ENCODE peak calls at places on chromosomes 3 and 15, in four cellular contexts. J, P, C and G are unnamed samples. For H3K27me3, the result is how much of the 10 kb centered on the place peaks cover.

GRCh38 chr3:149547413-149547812 is 72.9 kb downstream of the TM4SF4 start:
- DNase-seq in J (no peak), P (no peak), C (no peak), G (no peak)

GRCh38 chr3:109927726-109928125 is 590.4 kb upstream of the DPPA4 start:
- DNase-seq in J (no peak), P (no peak), C (no peak), G (no peak)

GRCh38 chr15:49495993-49496747 is 73.1 kb downstream of the FGF7 start:
- DNase-seq in J (no peak), P (no peak), C (no peak), G (no peak)

GRCh38 chr3:22685598-22685997 is 517.5 kb upstream of the UBE2E2 start:
- DNase-seq in J (no peak), P (no peak), C (no peak), G (peak)

GRCh38 chr3:125622381-125622788 is 27.1 kb upstream of the OSBPL11 start:
- DNase-seq in J (no peak), P (no peak), C (no peak), G (no peak)

GRCh38 chr3:187994221-187995085 is 159.5 kb upstream of the LPP start:
- DNase-seq in J (no peak), P (no peak), C (no peak), G (no peak)

GRCh38 chr15:48059786-48060185 is 61.0 kb upstream of the SLC24A5 start:
- DNase-seq in J (no peak), P (no peak), C (no peak), G (no peak)

GRCh38 chr3:28859897-28860296 is 421.0 kb upstream of the RBMS3 start:
- DNase-seq in J (no peak), P (no peak), C (no peak), G (no peak)

GRCh38 chr3:53842436-53843194 is 3.6 kb downstream of the CHDH start:
- DNase-seq in J (peak), P (no peak), C (no peak), G (peak)

GRCh38 chr3:54865316-54865715 is 62.5 kb downstream of the LRTM1 start:
- DNase-seq in J (no peak), P (no peak), C (no peak), G (no peak)

GRCh38 chr3:105979961-105980360 is 111.1 kb upstream of the CBLB start:
- DNase-seq in J (no peak), P (no peak), C (no peak), G (no peak)

GRCh38 chr3:95926904-95927501 is 887.4 kb upstream of the EPHA6 start:
- DNase-seq in J (no peak), P (no peak), C (no peak), G (no peak)

GRCh38 chr3:3097958-3098357 is 12.2 kb downstream of the IL5RA start:
- DNase-seq in J (no peak), P (no peak), C (no peak), G (no peak)

GRCh38 chr15:84604804-84605203 is 4.0 kb downstream of the ZSCAN2 start:
- DNase-seq in J (no peak), P (no peak), C (no peak), G (no peak)

GRCh38 chr3:20747736-20748135 is 561.7 kb upstream of the SGO1 start:
- DNase-seq in J (no peak), P (no peak), C (no peak), G (no peak)

GRCh38 chr3:43094381-43094780 is 11.5 kb downstream of the POMGNT2 start:
- DNase-seq in J (no peak), P (no peak), C (no peak), G (no peak)

GRCh38 chr15:41983221-41983620 is 10.9 kb upstream of the EHD4 start:
- DNase-seq in J (no peak), P (no peak), C (no peak), G (no peak)

GRCh38 chr3:189275182-189275581 is 103.4 kb downstream of the TPRG1 start:
- DNase-seq in J (no peak), P (no peak), C (no peak), G (no peak)

GRCh38 chr3:189273736-189274135 is 102.0 kb downstream of the TPRG1 start:
- DNase-seq in J (no peak), P (no peak), C (no peak), G (no peak)

GRCh38 chr3:189277711-189278110 is 105.9 kb downstream of the TPRG1 start:
- DNase-seq in J (no peak), P (no peak), C (no peak), G (no peak)

GRCh38 chr3:189276481-189277190 is 104.9 kb downstream of the TPRG1 start:
- DNase-seq in J (no peak), P (no peak), C (no peak), G (no peak)

GRCh38 chr3:189275852-189276251 is 104.1 kb downstream of the TPRG1 start:
- DNase-seq in J (no peak), P (no peak), C (no peak), G (no peak)
- H3K27me3 ChIP-seq in J (under half), P (under half), C (under half), G (under half)

GRCh38 chr15:68676926-68677325 is 98.1 kb downstream of the CORO2B start:
- DNase-seq in J (no peak), P (no peak), C (no peak), G (no peak)

GRCh38 chr15:68678746-68679145 is 100.0 kb downstream of the CORO2B start:
- DNase-seq in J (no peak), P (no peak), C (no peak), G (no peak)

GRCh38 chr15:68679961-68680371 is 101.2 kb downstream of the CORO2B start:
- DNase-seq in J (no peak), P (no peak), C (no peak), G (no peak)

GRCh38 chr15:68677996-68678395 is 99.2 kb downstream of the CORO2B start:
- DNase-seq in J (no peak), P (no peak), C (no peak), G (no peak)

GRCh38 chr15:68679161-68679560 is 100.4 kb downstream of the CORO2B start:
- DNase-seq in J (no peak), P (no peak), C (no peak), G (no peak)
- TF ChIP-seq MAX in J (no peak), P (no peak), C (no peak), G (no peak)

DNA sequence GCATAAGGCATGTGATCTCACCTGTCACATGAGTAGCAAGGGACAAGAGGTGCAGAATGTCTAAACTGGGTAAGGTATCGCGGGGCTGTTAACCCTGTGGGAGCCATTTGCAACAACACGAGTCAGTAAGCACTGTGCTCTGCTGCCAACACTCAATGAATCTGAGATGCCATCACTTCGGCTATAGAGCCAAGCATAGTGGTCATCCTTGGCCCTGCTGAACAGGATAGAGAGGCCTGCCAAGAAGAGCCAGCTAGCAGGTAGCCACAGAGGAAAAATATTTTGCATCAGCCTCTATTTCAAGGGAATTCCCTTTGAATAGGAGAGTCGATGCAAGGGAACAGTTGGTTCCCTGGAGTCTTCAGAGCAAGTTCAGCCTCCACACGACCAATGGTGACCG is 137.8 kb downstream of the NTRK3 start:
- DNase-seq in J (no peak), P (no peak), C (no peak), G (no peak)
- H3K27me3 ChIP-seq in J (under half), P (under half), C (under half), G (under half)

DNA sequence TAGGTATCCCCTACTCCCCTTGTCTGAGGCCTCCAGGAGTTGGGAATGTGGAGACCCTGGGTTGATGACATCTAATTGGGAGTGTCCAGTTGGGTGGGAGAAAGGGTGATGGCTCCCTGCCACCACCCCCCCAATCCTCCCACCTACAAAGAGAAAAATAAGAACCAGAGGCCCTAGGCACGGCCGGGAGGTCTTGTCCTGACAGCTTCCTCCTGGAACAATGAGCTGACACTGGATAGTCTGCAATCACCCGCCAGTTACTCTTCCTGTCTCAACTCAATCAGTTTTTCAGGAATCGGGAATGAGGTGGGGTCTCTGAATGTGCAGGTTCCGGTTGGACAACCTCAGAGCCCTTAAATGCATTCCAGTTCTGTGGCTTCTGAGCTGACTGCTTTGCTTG is 129.9 kb upstream of the MRPS22 start:
- DNase-seq in J (no peak), P (no peak), C (no peak), G (no peak)
- TF ChIP-seq MAX in J (no peak), P (no peak), C (no peak), G (no peak)

GRCh38 chr3:13545952-13546454 is 2.9 kb upstream of the FBLN2 start:
- DNase-seq in J (no peak), P (no peak), C (no peak), G (no peak)

GRCh38 chr3:13542142-13542541 is 6.8 kb upstream of the FBLN2 start:
- DNase-seq in J (no peak), P (no peak), C (no peak), G (no peak)

GRCh38 chr3:13543251-13543650 is 5.7 kb upstream of the FBLN2 start:
- DNase-seq in J (no peak), P (no peak), C (no peak), G (no peak)

GRCh38 chr3:13544951-13545651 is 3.8 kb upstream of the FBLN2 start:
- DNase-seq in J (no peak), P (no peak), C (no peak), G (no peak)

DNA sequence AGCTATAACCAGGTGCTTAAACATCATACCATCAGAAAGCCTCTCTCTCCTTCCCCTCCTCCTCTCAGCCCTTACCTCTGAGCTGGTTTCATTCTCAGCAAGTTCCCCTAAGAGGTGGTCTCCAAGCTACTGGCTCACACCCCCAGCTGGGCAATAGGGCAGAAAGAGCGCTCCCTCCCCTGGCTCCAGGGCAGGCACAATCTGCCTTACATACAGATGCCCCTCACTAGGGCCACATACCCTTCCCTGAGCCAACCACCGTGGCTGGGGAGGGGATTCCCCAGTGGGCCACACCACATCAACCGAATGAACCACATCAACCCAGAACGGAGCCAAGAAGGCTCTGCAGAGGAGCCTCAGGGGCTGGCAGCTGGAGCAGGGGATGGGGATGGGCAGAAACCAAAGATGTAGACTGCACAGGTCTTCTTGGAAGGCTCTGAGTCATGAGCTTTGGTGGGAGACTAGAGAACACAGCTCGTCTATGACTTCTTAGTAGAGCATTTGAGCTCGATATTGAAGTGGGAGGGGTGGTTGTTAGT is 4.6 kb upstream of the FBLN2 start:
- DNase-seq in J (no peak), P (peak), C (no peak), G (no peak)
- H3K27me3 ChIP-seq in J (under half), P (under half), C (under half), G (half or more)

DNA sequence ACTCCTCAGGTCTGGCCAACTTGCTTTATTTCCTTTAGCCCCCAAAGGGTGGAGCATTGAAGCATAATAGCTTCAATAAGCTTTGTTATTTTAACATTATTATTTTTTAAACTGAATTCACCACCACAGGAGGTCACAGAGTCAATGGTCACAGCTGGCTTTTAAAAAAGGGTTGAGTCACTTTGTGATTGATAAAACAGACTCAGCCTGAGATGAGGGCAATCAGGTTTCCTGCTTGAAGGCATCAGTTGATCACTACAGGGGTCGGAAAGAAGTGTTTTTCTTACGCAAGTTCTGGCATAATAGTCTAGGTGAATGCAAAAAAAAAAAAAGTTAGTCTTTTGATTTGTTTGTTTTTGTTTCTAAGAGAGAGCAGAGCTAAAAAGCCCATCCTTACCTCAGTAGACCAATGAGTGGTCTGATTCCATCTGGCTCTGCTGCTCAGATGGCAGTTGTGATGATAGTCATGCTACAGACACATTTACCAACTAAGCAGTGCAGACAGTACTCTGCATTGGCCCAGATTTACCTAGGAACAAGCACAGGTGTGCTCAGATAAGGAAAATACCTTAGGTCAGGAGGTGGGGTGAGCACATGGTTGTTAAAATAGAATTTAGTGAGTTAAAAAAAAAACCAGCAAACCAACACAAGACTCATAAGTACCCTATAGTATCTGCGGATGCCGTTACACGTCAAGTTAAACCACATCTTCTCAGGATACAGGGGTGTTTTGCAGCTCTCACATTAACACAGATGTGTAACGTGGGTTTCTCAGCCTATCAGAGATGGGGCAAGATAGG is 22.6 kb downstream of the ZNF80 start:
- DNase-seq in J (no peak), P (no peak), C (no peak), G (no peak)
- TF ChIP-seq MAX in J (no peak), P (no peak), C (no peak), G (no peak)

GRCh38 chr3:41293169-41293681 is 93.9 kb downstream of the CTNNB1 start:
- DNase-seq in J (no peak), P (no peak), C (no peak), G (peak)
- H3K27me3 ChIP-seq in J (under half), P (under half), C (under half), G (under half)

GRCh38 chr15:31486506-31486905 is 159.9 kb downstream of the KLF13 start:
- DNase-seq in J (no peak), P (no peak), C (no peak), G (no peak)
- TF ChIP-seq MAX in J (no peak), P (no peak), C (no peak), G (no peak)

DNA sequence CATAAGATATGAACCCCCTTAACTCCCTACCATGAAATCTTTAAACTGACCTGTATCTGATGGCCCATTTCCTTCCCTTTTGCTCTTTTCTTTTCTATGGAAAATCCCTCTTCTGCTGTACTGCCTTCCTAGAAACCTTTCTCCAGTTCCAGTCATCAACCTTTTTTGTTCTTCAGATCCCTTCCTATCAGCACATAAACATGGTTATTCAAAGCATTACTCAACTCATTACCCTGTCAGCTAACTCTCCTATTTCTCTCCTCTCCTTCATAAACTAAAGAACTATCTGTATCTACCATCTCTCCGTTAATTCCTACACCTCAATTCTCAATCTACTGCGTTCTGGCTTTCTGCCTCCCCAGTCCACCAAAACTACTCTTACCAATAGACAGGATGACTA is 13.0 kb downstream of the TERC start:
- DNase-seq in J (no peak), P (no peak), C (no peak), G (no peak)
- H3K27me3 ChIP-seq in J (under half), P (under half), C (under half), G (under half)